ENCODE peak calls at places on chromosome 10, in ten cellular contexts. One of them, this sample, is unnamed.

GRCh38 chr10:122854648-122855047 is 9.0 kb upstream of the CUZD1 start:
- DNase-seq in SK-N-SH: no peak
- DNase-seq in GM12878: no peak
- DNase-seq in suprapubic skin: no peak
- DNase-seq in sigmoid colon: no peak
- DNase-seq in HepG2: no peak
- DNase-seq in endothelial cell of umbilical vein: peak
- DNase-seq in spleen: no peak
- DNase-seq in GM23338: no peak
- DNase-seq in breast epithelium: no peak
- DNase-seq in this sample: no peak

GRCh38 chr10:113907166-113907565 is 52.7 kb downstream of the NHLRC2 start:
- DNase-seq in SK-N-SH: no peak
- DNase-seq in GM12878: no peak
- DNase-seq in suprapubic skin: no peak
- DNase-seq in sigmoid colon: no peak
- DNase-seq in HepG2: no peak
- DNase-seq in endothelial cell of umbilical vein: no peak
- DNase-seq in spleen: no peak
- DNase-seq in GM23338: no peak
- DNase-seq in breast epithelium: no peak
- DNase-seq in this sample: no peak

GRCh38 chr10:1199897-1200721 is 143.9 kb downstream of the WDR37 start:
- DNase-seq in SK-N-SH: no peak
- DNase-seq in GM12878: no peak
- DNase-seq in suprapubic skin: peak
- DNase-seq in sigmoid colon: no peak
- DNase-seq in HepG2: no peak
- DNase-seq in endothelial cell of umbilical vein: no peak
- DNase-seq in spleen: peak
- DNase-seq in GM23338: no peak
- DNase-seq in breast epithelium: no peak
- DNase-seq in this sample: no peak

GRCh38 chr10:32189400-32190084 is 133.3 kb upstream of the KIF5B start:
- DNase-seq in SK-N-SH: no peak
- DNase-seq in GM12878: no peak
- DNase-seq in suprapubic skin: no peak
- DNase-seq in sigmoid colon: no peak
- DNase-seq in HepG2: peak
- DNase-seq in endothelial cell of umbilical vein: peak
- DNase-seq in spleen: no peak
- DNase-seq in GM23338: peak
- DNase-seq in breast epithelium: no peak
- DNase-seq in this sample: no peak

GRCh38 chr10:127198307-127198706 is 1.9 kb upstream of the INSYN2A start:
- DNase-seq in SK-N-SH: no peak
- DNase-seq in GM12878: no peak
- DNase-seq in suprapubic skin: no peak
- DNase-seq in sigmoid colon: no peak
- DNase-seq in HepG2: no peak
- DNase-seq in endothelial cell of umbilical vein: no peak
- DNase-seq in spleen: no peak
- DNase-seq in GM23338: no peak
- DNase-seq in breast epithelium: no peak
- DNase-seq in this sample: no peak

GRCh38 chr10:120613180-120613579 is 156.2 kb downstream of the PLPP4 start:
- DNase-seq in SK-N-SH: no peak
- DNase-seq in GM12878: no peak
- DNase-seq in suprapubic skin: no peak
- DNase-seq in sigmoid colon: no peak
- DNase-seq in HepG2: no peak
- DNase-seq in endothelial cell of umbilical vein: peak
- DNase-seq in spleen: no peak
- DNase-seq in GM23338: no peak
- DNase-seq in breast epithelium: no peak
- DNase-seq in this sample: no peak

GRCh38 chr10:46525177-46525823 is 31.2 kb downstream of the GPRIN2 start:
- DNase-seq in SK-N-SH: peak
- DNase-seq in GM12878: no peak
- DNase-seq in suprapubic skin: peak
- DNase-seq in sigmoid colon: peak
- DNase-seq in HepG2: no peak
- DNase-seq in endothelial cell of umbilical vein: peak
- DNase-seq in spleen: no peak
- DNase-seq in GM23338: no peak
- DNase-seq in breast epithelium: peak
- DNase-seq in this sample: no peak

GRCh38 chr10:74738985-74739567 is 87.3 kb upstream of the KAT6B start:
- DNase-seq in SK-N-SH: no peak
- DNase-seq in GM12878: peak
- DNase-seq in suprapubic skin: no peak
- DNase-seq in sigmoid colon: no peak
- DNase-seq in HepG2: peak
- DNase-seq in endothelial cell of umbilical vein: peak
- DNase-seq in spleen: no peak
- DNase-seq in GM23338: peak
- DNase-seq in breast epithelium: no peak
- DNase-seq in this sample: peak

GRCh38 chr10:33422779-33423520 is 88.5 kb upstream of the NRP1 start:
- DNase-seq in SK-N-SH: no peak
- DNase-seq in GM12878: no peak
- DNase-seq in suprapubic skin: no peak
- DNase-seq in sigmoid colon: no peak
- DNase-seq in HepG2: no peak
- DNase-seq in endothelial cell of umbilical vein: no peak
- DNase-seq in spleen: no peak
- DNase-seq in GM23338: no peak
- DNase-seq in breast epithelium: no peak
- DNase-seq in this sample: no peak

GRCh38 chr10:122462533-122463465 is 1.4 kb downstream of the HTRA1 start:
- DNase-seq in SK-N-SH: peak
- DNase-seq in GM12878: no peak
- DNase-seq in suprapubic skin: peak
- DNase-seq in sigmoid colon: peak
- DNase-seq in HepG2: no peak
- DNase-seq in endothelial cell of umbilical vein: peak
- DNase-seq in spleen: no peak
- DNase-seq in GM23338: no peak
- DNase-seq in breast epithelium: no peak
- DNase-seq in this sample: no peak

GRCh38 chr10:132783865-132784581 is 1.9 kb downstream of the NKX6-2 start:
- DNase-seq in SK-N-SH: no peak
- DNase-seq in GM12878: no peak
- DNase-seq in suprapubic skin: no peak
- DNase-seq in sigmoid colon: no peak
- DNase-seq in HepG2: no peak
- DNase-seq in endothelial cell of umbilical vein: no peak
- DNase-seq in spleen: no peak
- DNase-seq in GM23338: peak
- DNase-seq in breast epithelium: no peak
- DNase-seq in this sample: no peak

GRCh38 chr10:132786279-132786528 is 257 bp upstream of the NKX6-2 start:
- DNase-seq in SK-N-SH: no peak
- DNase-seq in GM12878: no peak
- DNase-seq in suprapubic skin: no peak
- DNase-seq in sigmoid colon: no peak
- DNase-seq in HepG2: no peak
- DNase-seq in endothelial cell of umbilical vein: no peak
- DNase-seq in spleen: no peak
- DNase-seq in GM23338: no peak
- DNase-seq in breast epithelium: no peak
- DNase-seq in this sample: no peak

GRCh38 chr10:132784582-132785432 is 1.1 kb downstream of the NKX6-2 start:
- DNase-seq in SK-N-SH: no peak
- DNase-seq in GM12878: no peak
- DNase-seq in suprapubic skin: no peak
- DNase-seq in sigmoid colon: no peak
- DNase-seq in HepG2: no peak
- DNase-seq in endothelial cell of umbilical vein: no peak
- DNase-seq in spleen: no peak
- DNase-seq in GM23338: peak
- DNase-seq in breast epithelium: no peak
- DNase-seq in this sample: no peak

GRCh38 chr10:132786529-132787252 is 744 bp upstream of the NKX6-2 start:
- DNase-seq in SK-N-SH: peak
- DNase-seq in GM12878: no peak
- DNase-seq in suprapubic skin: no peak
- DNase-seq in sigmoid colon: no peak
- DNase-seq in HepG2: no peak
- DNase-seq in endothelial cell of umbilical vein: no peak
- DNase-seq in spleen: no peak
- DNase-seq in GM23338: no peak
- DNase-seq in breast epithelium: no peak
- DNase-seq in this sample: no peak

GRCh38 chr10:132785433-132786278 is at the start of gene NKX6-2:
- DNase-seq in SK-N-SH: peak
- DNase-seq in GM12878: no peak
- DNase-seq in suprapubic skin: no peak
- DNase-seq in sigmoid colon: no peak
- DNase-seq in HepG2: no peak
- DNase-seq in endothelial cell of umbilical vein: no peak
- DNase-seq in spleen: no peak
- DNase-seq in GM23338: peak
- DNase-seq in breast epithelium: no peak
- DNase-seq in this sample: no peak
- H3K4me3 ChIP-seq in SK-N-SH: no peak
- H3K4me3 ChIP-seq in GM12878: no peak
- H3K4me3 ChIP-seq in suprapubic skin: peak
- H3K4me3 ChIP-seq in sigmoid colon: peak
- H3K4me3 ChIP-seq in HepG2: no peak
- H3K4me3 ChIP-seq in endothelial cell of umbilical vein: no peak
- H3K4me3 ChIP-seq in spleen: peak
- H3K4me3 ChIP-seq in GM23338: peak
- H3K4me3 ChIP-seq in breast epithelium: no peak
- H3K4me3 ChIP-seq in this sample: peak

GRCh38 chr10:132465193-132465888 is 68.3 kb downstream of the PWWP2B start:
- DNase-seq in SK-N-SH: no peak
- DNase-seq in GM12878: no peak
- DNase-seq in suprapubic skin: no peak
- DNase-seq in sigmoid colon: no peak
- DNase-seq in HepG2: no peak
- DNase-seq in endothelial cell of umbilical vein: no peak
- DNase-seq in spleen: peak
- DNase-seq in GM23338: peak
- DNase-seq in breast epithelium: no peak
- DNase-seq in this sample: no peak
- TF ChIP-seq CTCF in SK-N-SH: no peak
- TF ChIP-seq CTCF in GM12878: no peak
- TF ChIP-seq CTCF in suprapubic skin: no peak
- TF ChIP-seq CTCF in sigmoid colon: no peak
- TF ChIP-seq CTCF in HepG2: no peak
- TF ChIP-seq CTCF in endothelial cell of umbilical vein: no peak
- TF ChIP-seq CTCF in spleen: no peak
- TF ChIP-seq CTCF in GM23338: peak
- TF ChIP-seq CTCF in breast epithelium: no peak
- TF ChIP-seq CTCF in this sample: no peak

DNA sequence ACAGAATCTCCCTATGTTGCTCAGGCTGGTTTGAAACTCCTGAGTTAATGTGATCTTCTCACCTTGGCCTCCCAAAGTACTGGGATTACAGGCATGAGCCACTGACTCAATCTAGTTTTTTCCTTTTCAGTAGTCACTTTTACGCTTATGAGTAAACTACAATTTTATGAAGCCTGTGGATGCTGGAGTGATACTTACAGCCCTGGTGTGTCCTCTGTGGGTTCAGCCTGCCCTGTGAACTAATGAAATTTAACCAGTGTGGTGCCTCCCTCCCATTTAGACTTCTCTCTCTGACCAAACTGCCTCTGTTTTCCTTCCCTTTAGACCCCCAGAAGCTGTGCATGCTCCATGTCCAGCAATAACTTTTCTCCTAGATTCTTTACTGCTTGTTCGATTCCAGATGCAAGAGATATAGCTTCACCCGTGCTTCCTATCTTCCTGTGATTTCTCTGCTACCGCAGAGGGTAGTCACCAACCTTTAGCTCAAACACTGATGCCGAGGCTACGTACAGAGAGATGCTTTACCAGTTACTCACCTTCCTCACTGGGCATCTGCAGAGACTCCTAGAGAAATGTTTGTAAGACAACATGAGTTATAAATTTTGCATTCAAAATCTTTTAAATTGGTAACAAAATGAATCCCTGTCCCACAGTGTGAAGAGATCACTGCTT is 90.8 kb downstream of the KIAA1217 start:
- DNase-seq in SK-N-SH: no peak
- DNase-seq in GM12878: no peak
- DNase-seq in suprapubic skin: no peak
- DNase-seq in sigmoid colon: no peak
- DNase-seq in HepG2: no peak
- DNase-seq in endothelial cell of umbilical vein: no peak
- DNase-seq in spleen: no peak
- DNase-seq in GM23338: no peak
- DNase-seq in breast epithelium: no peak
- DNase-seq in this sample: no peak
- TF ChIP-seq POLR2AphosphoS5 in SK-N-SH: peak
- TF ChIP-seq POLR2AphosphoS5 in GM12878: no peak
- TF ChIP-seq POLR2AphosphoS5 in suprapubic skin: no peak
- TF ChIP-seq POLR2AphosphoS5 in sigmoid colon: no peak
- TF ChIP-seq POLR2AphosphoS5 in HepG2: no peak
- TF ChIP-seq POLR2AphosphoS5 in endothelial cell of umbilical vein: no peak
- TF ChIP-seq POLR2AphosphoS5 in spleen: no peak
- TF ChIP-seq POLR2AphosphoS5 in GM23338: no peak
- TF ChIP-seq POLR2AphosphoS5 in breast epithelium: no peak
- TF ChIP-seq POLR2AphosphoS5 in this sample: no peak

GRCh38 chr10:50415292-50415691 is 164.0 kb upstream of the ASAH2 start:
- DNase-seq in SK-N-SH: no peak
- DNase-seq in GM12878: no peak
- DNase-seq in suprapubic skin: no peak
- DNase-seq in sigmoid colon: no peak
- DNase-seq in HepG2: no peak
- DNase-seq in endothelial cell of umbilical vein: no peak
- DNase-seq in spleen: no peak
- DNase-seq in GM23338: no peak
- DNase-seq in breast epithelium: no peak
- DNase-seq in this sample: no peak

GRCh38 chr10:50416181-50416824 is 165.0 kb upstream of the ASAH2 start:
- DNase-seq in SK-N-SH: peak
- DNase-seq in GM12878: no peak
- DNase-seq in suprapubic skin: no peak
- DNase-seq in sigmoid colon: no peak
- DNase-seq in HepG2: no peak
- DNase-seq in endothelial cell of umbilical vein: peak
- DNase-seq in spleen: no peak
- DNase-seq in GM23338: no peak
- DNase-seq in breast epithelium: no peak
- DNase-seq in this sample: no peak

GRCh38 chr10:50417486-50417905 is 166.2 kb upstream of the ASAH2 start:
- DNase-seq in SK-N-SH: peak
- DNase-seq in GM12878: no peak
- DNase-seq in suprapubic skin: no peak
- DNase-seq in sigmoid colon: no peak
- DNase-seq in HepG2: no peak
- DNase-seq in endothelial cell of umbilical vein: peak
- DNase-seq in spleen: no peak
- DNase-seq in GM23338: peak
- DNase-seq in breast epithelium: no peak
- DNase-seq in this sample: no peak

GRCh38 chr10:50417906-50418697 is 166.8 kb upstream of the ASAH2 start:
- DNase-seq in SK-N-SH: peak
- DNase-seq in GM12878: peak
- DNase-seq in suprapubic skin: peak
- DNase-seq in sigmoid colon: peak
- DNase-seq in HepG2: peak
- DNase-seq in endothelial cell of umbilical vein: peak
- DNase-seq in spleen: peak
- DNase-seq in GM23338: peak
- DNase-seq in breast epithelium: peak
- DNase-seq in this sample: peak

GRCh38 chr10:50416885-50417284 is 165.6 kb upstream of the ASAH2 start:
- DNase-seq in SK-N-SH: no peak
- DNase-seq in GM12878: no peak
- DNase-seq in suprapubic skin: no peak
- DNase-seq in sigmoid colon: no peak
- DNase-seq in HepG2: no peak
- DNase-seq in endothelial cell of umbilical vein: no peak
- DNase-seq in spleen: no peak
- DNase-seq in GM23338: no peak
- DNase-seq in breast epithelium: no peak
- DNase-seq in this sample: no peak
- H3K4me3 ChIP-seq in SK-N-SH: peak
- H3K4me3 ChIP-seq in GM12878: peak
- H3K4me3 ChIP-seq in suprapubic skin: peak
- H3K4me3 ChIP-seq in sigmoid colon: peak
- H3K4me3 ChIP-seq in HepG2: peak
- H3K4me3 ChIP-seq in endothelial cell of umbilical vein: no peak
- H3K4me3 ChIP-seq in spleen: peak
- H3K4me3 ChIP-seq in GM23338: no peak
- H3K4me3 ChIP-seq in breast epithelium: peak
- H3K4me3 ChIP-seq in this sample: peak

This sample was measured in esophagus muscularis mucosa.